ENCODE peak calls at places on chromosomes 3 and 15, in five cellular contexts. Y is CD8-positive, alpha-beta T cell; P is tibial nerve; C is heart left ventricle; N is keratinocyte. Q is an unnamed sample.

GRCh38 chr3:23761440-23761896 is 44.3 kb upstream of the UBE2E1 start:
- DNase-seq in Y (no peak), C (no peak), P (no peak), N (no peak), Q (no peak)

GRCh38 chr15:88449581-88449980 is 17.6 kb downstream of the MRPL46 start:
- DNase-seq in N (no peak), C (no peak), P (no peak), Y (no peak), Q (no peak)

GRCh38 chr15:49135893-49136292 is 19.5 kb downstream of the COPS2 start:
- DNase-seq in P (no peak), Y (no peak), N (no peak), C (no peak), Q (no peak)

GRCh38 chr3:43423142-43423541 is 136.8 kb downstream of the SNRK start:
- DNase-seq in P (no peak), N (no peak), C (peak; percentile 43), Y (no peak), Q (no peak)

GRCh38 chr3:127053450-127053849 is 70.5 kb downstream of the PLXNA1 start:
- DNase-seq in N (no peak), Y (no peak), P (peak; percentile 15), C (no peak), Q (no peak)

GRCh38 chr15:88637841-88638625 is 783 bp upstream of the ISG20 start:
- DNase-seq in P (no peak), N (no peak), C (no peak), Y (no peak), Q (no peak)

GRCh38 chr3:158801200-158801599 is 654 bp upstream of the MFSD1 start:
- DNase-seq in Y (no peak), N (no peak), C (no peak), P (no peak), Q (no peak)

GRCh38 chr3:124174463-124174862 is 182.5 kb upstream of the ROPN1 start:
- DNase-seq in Y (no peak), C (peak; percentile 26), N (no peak), P (no peak), Q (peak; percentile 26)

GRCh38 chr3:9744162-9744561 is 5.6 kb upstream of the OGG1 start:
- DNase-seq in C (no peak), N (no peak), P (no peak), Y (no peak), Q (no peak)

GRCh38 chr15:99564221-99565030 is 1.4 kb upstream of the MEF2A start:
- DNase-seq in Y (no peak), C (peak; percentile 30), P (no peak), N (no peak), Q (no peak)

GRCh38 chr3:161969867-161970266 is 473.3 kb downstream of the OTOL1 start:
- DNase-seq in C (no peak), Y (no peak), N (no peak), P (no peak), Q (no peak)

GRCh38 chr3:3800076-3800448 is 831 bp downstream of the LRRN1 start:
- DNase-seq in P (no peak), Y (peak; percentile 48), N (no peak), C (peak; percentile 20), Q (no peak)

GRCh38 chr3:126798521-126798920 is 94.5 kb downstream of the CHCHD6 start:
- DNase-seq in N (no peak), C (no peak), Y (no peak), P (no peak), Q (no peak)

GRCh38 chr3:53350652-53351051 is 3.3 kb upstream of the DCP1A start:
- DNase-seq in P (no peak), N (no peak), Y (no peak), C (no peak), Q (no peak)

GRCh38 chr3:13238687-13239466 is 165.6 kb upstream of the IQSEC1 start:
- DNase-seq in N (no peak), P (no peak), C (no peak), Y (no peak), Q (no peak)

GRCh38 chr3:42192334-42193200 is 73.4 kb downstream of the CCK start:
- DNase-seq in N (no peak), C (no peak), Y (no peak), P (no peak), Q (no peak)

GRCh38 chr3:53045107-53045783 is 628 bp downstream of the SFMBT1 start:
- DNase-seq in N (no peak), C (peak; percentile 73), P (peak; percentile 19), Y (peak; percentile 77), Q (peak; percentile 38)

GRCh38 chr3:115100172-115100571 is 46.9 kb downstream of the ZBTB20 start:
- DNase-seq in P (no peak), Y (peak; percentile 50), N (no peak), C (peak; percentile 26), Q (no peak)

GRCh38 chr3:23758253-23758838 is 47.4 kb upstream of the UBE2E1 start:
- DNase-seq in N (no peak), P (no peak), C (no peak), Y (no peak), Q (no peak)

GRCh38 chr3:126549861-126550487 is 8.8 kb downstream of the C3orf22 start:
- DNase-seq in P (no peak), C (peak; percentile 12), Y (no peak), N (no peak), Q (no peak)

GRCh38 chr15:45091581-45091980 is 22.4 kb downstream of the DUOX2 start:
- DNase-seq in C (peak; percentile 34), N (no peak), P (no peak), Y (no peak), Q (no peak)

GRCh38 chr3:23221136-23221535 is 18.0 kb downstream of the UBE2E2 start:
- DNase-seq in C (no peak), N (no peak), P (no peak), Y (no peak), Q (no peak)

GRCh38 chr3:161913786-161914389 is 417.3 kb downstream of the OTOL1 start:
- DNase-seq in Y (no peak), P (no peak), C (no peak), N (no peak), Q (no peak)

GRCh38 chr15:62958528-62958927 is 84.0 kb upstream of the TPM1 start:
- DNase-seq in P (no peak), Y (no peak), N (no peak), C (peak; percentile 59), Q (no peak)

GRCh38 chr15:44565387-44566169 is 28.6 kb downstream of the EIF3J start:
- DNase-seq in Y (no peak), N (no peak), P (no peak), C (no peak), Q (no peak)

GRCh38 chr15:76378691-76379090 is 42.1 kb downstream of the ISL2 start:
- DNase-seq in Y (no peak), C (no peak), P (no peak), N (no peak), Q (no peak)

GRCh38 chr3:189339996-189340395 is 168.2 kb downstream of the TPRG1 start:
- DNase-seq in Y (no peak), P (no peak), N (no peak), C (no peak), Q (no peak)

GRCh38 chr3:58214484-58215316 is 3.9 kb upstream of the DNASE1L3 start:
- DNase-seq in P (no peak), N (peak; percentile 97), Y (no peak), C (no peak), Q (no peak)

GRCh38 chr3:171313702-171314101 is 146.5 kb downstream of the TNIK start:
- DNase-seq in P (no peak), N (no peak), C (no peak), Y (no peak), Q (no peak)

GRCh38 chr3:102180291-102180931 is 254.4 kb upstream of the ZPLD1 start:
- DNase-seq in N (no peak), C (no peak), Y (no peak), P (no peak), Q (no peak)

GRCh38 chr3:123365450-123366143 is 83.3 kb downstream of the ADCY5 start:
- DNase-seq in N (no peak), P (no peak), Y (no peak), C (no peak), Q (no peak)

DNA sequence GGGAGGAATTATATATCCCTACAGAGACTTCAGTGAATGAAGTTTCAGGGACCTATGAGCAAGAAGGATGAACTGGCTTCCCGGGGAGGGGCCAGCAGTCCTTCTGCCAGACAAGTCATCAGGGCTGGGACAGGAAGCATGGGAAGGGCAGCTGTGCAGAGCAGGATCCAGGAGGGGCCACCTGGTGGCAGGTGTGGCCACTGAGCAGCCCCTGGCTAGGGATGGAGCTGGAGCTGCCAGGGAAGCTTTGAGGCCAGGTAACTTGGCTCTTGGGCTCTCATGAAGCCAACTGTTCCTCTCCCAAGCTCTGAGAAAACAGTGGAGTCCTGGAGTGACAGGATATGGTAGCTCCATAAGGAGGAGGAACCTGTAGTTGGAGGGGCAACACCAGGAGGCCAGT is 132.6 kb downstream of the APBA2 start:
- DNase-seq in P (no peak), C (no peak), N (no peak), Y (peak; percentile 39), Q (no peak)
- TF ChIP-seq CTCF in P (no peak), C (no peak), N (no peak), Y (no peak), Q (no peak)

DNA sequence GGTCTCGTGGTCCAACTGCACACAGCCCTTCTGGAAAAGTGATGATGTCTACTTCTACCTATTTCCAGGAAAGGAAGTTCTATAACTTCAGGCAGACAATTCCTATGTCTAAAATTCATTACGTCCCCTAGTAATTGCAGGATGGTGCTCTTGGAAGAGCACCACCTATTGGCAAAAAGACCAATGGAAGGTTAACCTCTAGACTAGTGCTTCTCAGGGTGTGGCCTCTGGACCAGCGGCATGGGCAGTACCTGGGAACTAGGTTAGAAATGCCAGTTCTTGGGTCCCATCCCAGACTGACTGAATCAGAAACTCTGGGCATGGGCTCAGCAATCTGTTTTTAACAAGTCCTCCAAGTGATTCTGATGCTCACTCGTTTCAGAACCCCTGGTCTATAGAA is 258.3 kb upstream of the ICE2 start:
- DNase-seq in C (no peak), Y (no peak), P (no peak), N (no peak), Q (no peak)
- TF ChIP-seq CTCF in C (no peak), Y (no peak), P (no peak), N (no peak), Q (no peak)

GRCh38 chr15:79769933-79770332 is 126.9 kb downstream of the MTHFS start:
- DNase-seq in N (no peak), C (no peak), Y (no peak), P (no peak), Q (no peak)

GRCh38 chr15:79769081-79769481 is 127.7 kb downstream of the MTHFS start:
- DNase-seq in N (no peak), Y (no peak), C (no peak), P (no peak), Q (no peak)
- TF ChIP-seq CTCF in N (peak; percentile 44), Y (no peak), C (peak; percentile 38), P (no peak), Q (peak; percentile 27)

GRCh38 chr15:80785811-80786354 is 6.7 kb downstream of the CEMIP start:
- DNase-seq in C (no peak), N (no peak), Y (no peak), P (no peak), Q (no peak)

GRCh38 chr15:80789296-80789695 is 10.1 kb downstream of the CEMIP start:
- DNase-seq in Y (no peak), C (no peak), P (no peak), N (no peak), Q (no peak)

GRCh38 chr15:80788536-80788935 is 9.4 kb downstream of the CEMIP start:
- DNase-seq in P (no peak), Y (no peak), C (no peak), N (no peak), Q (no peak)

GRCh38 chr15:80785335-80785734 is 6.2 kb downstream of the CEMIP start:
- DNase-seq in C (no peak), N (no peak), Y (no peak), P (no peak), Q (no peak)

GRCh38 chr15:80787238-80787805 is 8.2 kb downstream of the CEMIP start:
- DNase-seq in C (no peak), P (no peak), N (no peak), Y (no peak), Q (no peak)
- TF ChIP-seq CTCF in C (no peak), P (no peak), N (no peak), Y (no peak), Q (no peak)